ENCODE peak calls at places on chromosomes 11 and 22, in five cellular contexts. One of them, this sample, is unnamed.

GRCh38 chr11:44575288-44575672 is 9.8 kb downstream of the CD82 start:
- DNase-seq in DND-41: peak; percentile 48
- DNase-seq in HCT116: no peak
- DNase-seq in stomach: no peak
- DNase-seq in suprapubic skin: no peak
- DNase-seq in this sample: no peak

GRCh38 chr11:69443138-69443967 is 38.1 kb upstream of the LINC01488 start:
- DNase-seq in DND-41: no peak
- DNase-seq in HCT116: peak; percentile 74
- DNase-seq in stomach: peak; percentile 81
- DNase-seq in suprapubic skin: peak; percentile 94
- DNase-seq in this sample: peak; percentile 94

GRCh38 chr11:23991140-23991539 is 505.7 kb upstream of the LUZP2 start:
- DNase-seq in DND-41: no peak
- DNase-seq in HCT116: no peak
- DNase-seq in stomach: no peak
- DNase-seq in suprapubic skin: no peak
- DNase-seq in this sample: no peak

GRCh38 chr11:118437046-118437735 is 899 bp downstream of the KMT2A start:
- DNase-seq in DND-41: peak; percentile 57
- DNase-seq in HCT116: no peak
- DNase-seq in stomach: no peak
- DNase-seq in suprapubic skin: peak; percentile 79
- DNase-seq in this sample: peak; percentile 68

GRCh38 chr11:44248109-44248508 is 61.8 kb downstream of the ALX4 start:
- DNase-seq in DND-41: no peak
- DNase-seq in HCT116: no peak
- DNase-seq in stomach: no peak
- DNase-seq in suprapubic skin: no peak
- DNase-seq in this sample: no peak

GRCh38 chr11:119774180-119774763 is 45.3 kb upstream of the NECTIN1 start:
- DNase-seq in DND-41: peak; percentile 70
- DNase-seq in HCT116: no peak
- DNase-seq in stomach: no peak
- DNase-seq in suprapubic skin: no peak
- DNase-seq in this sample: peak; percentile 36

GRCh38 chr11:12893787-12894672 is 115.1 kb upstream of the RASSF10 start:
- DNase-seq in DND-41: peak; percentile 60
- DNase-seq in HCT116: peak; percentile 15
- DNase-seq in stomach: peak; percentile 69
- DNase-seq in suprapubic skin: peak; percentile 78
- DNase-seq in this sample: peak; percentile 71

GRCh38 chr11:66478823-66479740 is 1.2 kb upstream of the DPP3 start:
- DNase-seq in DND-41: peak; percentile 38
- DNase-seq in HCT116: peak; percentile 27
- DNase-seq in stomach: peak; percentile 50
- DNase-seq in suprapubic skin: no peak
- DNase-seq in this sample: peak; percentile 81

GRCh38 chr11:107591446-107592236 is 694 bp downstream of the ELMOD1 start:
- DNase-seq in DND-41: no peak
- DNase-seq in HCT116: no peak
- DNase-seq in stomach: no peak
- DNase-seq in suprapubic skin: peak; percentile 57
- DNase-seq in this sample: no peak

GRCh38 chr11:75240381-75241035 is at the start of gene TPBGL:
- DNase-seq in DND-41: no peak
- DNase-seq in HCT116: no peak
- DNase-seq in stomach: peak; percentile 23
- DNase-seq in suprapubic skin: no peak
- DNase-seq in this sample: peak; percentile 66

GRCh38 chr11:63919267-63920125 is 2.5 kb upstream of the RCOR2 start:
- DNase-seq in DND-41: no peak
- DNase-seq in HCT116: no peak
- DNase-seq in stomach: peak; percentile 51
- DNase-seq in suprapubic skin: no peak
- DNase-seq in this sample: no peak

GRCh38 chr11:79414644-79415317 is 26.0 kb downstream of the TENM4 start:
- DNase-seq in DND-41: no peak
- DNase-seq in HCT116: no peak
- DNase-seq in stomach: no peak
- DNase-seq in suprapubic skin: no peak
- DNase-seq in this sample: no peak

GRCh38 chr11:115297330-115297729 is 206.9 kb downstream of the CADM1 start:
- DNase-seq in DND-41: no peak
- DNase-seq in HCT116: no peak
- DNase-seq in stomach: no peak
- DNase-seq in suprapubic skin: no peak
- DNase-seq in this sample: no peak

GRCh38 chr11:75273989-75274391 is 33.4 kb downstream of the TPBGL start:
- DNase-seq in DND-41: no peak
- DNase-seq in HCT116: no peak
- DNase-seq in stomach: peak; percentile 22
- DNase-seq in suprapubic skin: peak; percentile 56
- DNase-seq in this sample: peak; percentile 50

GRCh38 chr11:86482684-86483083 is 108.0 kb downstream of the CCDC81 start:
- DNase-seq in DND-41: no peak
- DNase-seq in HCT116: no peak
- DNase-seq in stomach: no peak
- DNase-seq in suprapubic skin: no peak
- DNase-seq in this sample: no peak

GRCh38 chr11:73287400-73288101 is 15.4 kb downstream of the P2RY6 start:
- DNase-seq in DND-41: no peak
- DNase-seq in HCT116: no peak
- DNase-seq in stomach: no peak
- DNase-seq in suprapubic skin: no peak
- DNase-seq in this sample: no peak

GRCh38 chr22:18088825-18089568 is 11.2 kb downstream of the PEX26 start:
- DNase-seq in DND-41: no peak
- DNase-seq in HCT116: no peak
- DNase-seq in stomach: no peak
- DNase-seq in suprapubic skin: no peak
- DNase-seq in this sample: no peak

GRCh38 chr22:44080936-44081853 is 57.1 kb downstream of the PARVB start:
- DNase-seq in DND-41: peak; percentile 76
- DNase-seq in HCT116: peak; percentile 29
- DNase-seq in stomach: peak; percentile 79
- DNase-seq in suprapubic skin: no peak
- DNase-seq in this sample: peak; percentile 80

GRCh38 chr11:27524155-27524554 is 17.6 kb upstream of the LIN7C start:
- DNase-seq in DND-41: no peak
- DNase-seq in HCT116: peak; percentile 35
- DNase-seq in stomach: no peak
- DNase-seq in suprapubic skin: no peak
- DNase-seq in this sample: no peak

GRCh38 chr11:27839226-27839913 is 139.1 kb upstream of the BDNF start:
- DNase-seq in DND-41: no peak
- DNase-seq in HCT116: no peak
- DNase-seq in stomach: no peak
- DNase-seq in suprapubic skin: no peak
- DNase-seq in this sample: no peak

GRCh38 chr11:79845002-79845709 is 404.3 kb upstream of the TENM4 start:
- DNase-seq in DND-41: no peak
- DNase-seq in HCT116: no peak
- DNase-seq in stomach: no peak
- DNase-seq in suprapubic skin: no peak
- DNase-seq in this sample: no peak

GRCh38 chr11:88035271-88035670 is 140.0 kb downstream of the RAB38 start:
- DNase-seq in DND-41: no peak
- DNase-seq in HCT116: no peak
- DNase-seq in stomach: no peak
- DNase-seq in suprapubic skin: no peak
- DNase-seq in this sample: no peak

GRCh38 chr22:40982482-40983385 is 31.6 kb downstream of the RBX1 start:
- DNase-seq in DND-41: no peak
- DNase-seq in HCT116: no peak
- DNase-seq in stomach: no peak
- DNase-seq in suprapubic skin: no peak
- DNase-seq in this sample: no peak

GRCh38 chr11:119340335-119341221 is at the start of gene C1QTNF5:
- DNase-seq in DND-41: no peak
- DNase-seq in HCT116: no peak
- DNase-seq in stomach: peak; percentile 88
- DNase-seq in suprapubic skin: peak; percentile 93
- DNase-seq in this sample: peak; percentile 88

GRCh38 chr22:24096401-24097115 is 84.7 kb upstream of the SUSD2 start:
- DNase-seq in DND-41: no peak
- DNase-seq in HCT116: no peak
- DNase-seq in stomach: no peak
- DNase-seq in suprapubic skin: peak; percentile 47
- DNase-seq in this sample: peak; percentile 56
- H3K36me3 ChIP-seq in DND-41: peaks cover 89% of the 10 kb centered on the region
- H3K36me3 ChIP-seq in HCT116: peaks cover 15% of the 10 kb centered on the region
- H3K36me3 ChIP-seq in stomach: peaks cover 94% of the 10 kb centered on the region
- H3K36me3 ChIP-seq in suprapubic skin: peaks cover 79% of the 10 kb centered on the region
- H3K36me3 ChIP-seq in this sample: peaks cover 60% of the 10 kb centered on the region

GRCh38 chr11:34624069-34624468 is 3.2 kb downstream of the EHF start:
- DNase-seq in DND-41: no peak
- DNase-seq in HCT116: no peak
- DNase-seq in stomach: peak; percentile 76
- DNase-seq in suprapubic skin: no peak
- DNase-seq in this sample: peak; percentile 79
- H3K4me3 ChIP-seq in DND-41: no peak overlapping the region
- H3K4me3 ChIP-seq in HCT116: peak overlapping the region; percentile 57
- H3K4me3 ChIP-seq in stomach: peak overlapping the region; percentile 42
- H3K4me3 ChIP-seq in suprapubic skin: peak overlapping the region; percentile 37
- H3K4me3 ChIP-seq in this sample: peak overlapping the region; percentile 41

GRCh38 chr11:45858751-45859398 is 11.6 kb downstream of the CRY2 start:
- DNase-seq in DND-41: no peak
- DNase-seq in HCT116: no peak
- DNase-seq in stomach: no peak
- DNase-seq in suprapubic skin: no peak
- DNase-seq in this sample: no peak
- H3K36me3 ChIP-seq in DND-41: peaks cover 76% of the 10 kb centered on the region
- H3K36me3 ChIP-seq in HCT116: peaks cover 20% of the 10 kb centered on the region
- H3K36me3 ChIP-seq in stomach: peaks cover 78% of the 10 kb centered on the region
- H3K36me3 ChIP-seq in suprapubic skin: peaks cover 50% of the 10 kb centered on the region
- H3K36me3 ChIP-seq in this sample: peaks cover 68% of the 10 kb centered on the region

GRCh38 chr11:96313163-96313562 is 29.8 kb downstream of the MAML2 start:
- DNase-seq in DND-41: no peak
- DNase-seq in HCT116: no peak
- DNase-seq in stomach: no peak
- DNase-seq in suprapubic skin: no peak
- DNase-seq in this sample: no peak

GRCh38 chr11:96317576-96317975 is 25.4 kb downstream of the MAML2 start:
- DNase-seq in DND-41: no peak
- DNase-seq in HCT116: no peak
- DNase-seq in stomach: no peak
- DNase-seq in suprapubic skin: no peak
- DNase-seq in this sample: no peak

GRCh38 chr11:96315476-96315875 is 27.5 kb downstream of the MAML2 start:
- DNase-seq in DND-41: no peak
- DNase-seq in HCT116: no peak
- DNase-seq in stomach: no peak
- DNase-seq in suprapubic skin: no peak
- DNase-seq in this sample: no peak

GRCh38 chr11:96316869-96317268 is 26.1 kb downstream of the MAML2 start:
- DNase-seq in DND-41: no peak
- DNase-seq in HCT116: no peak
- DNase-seq in stomach: no peak
- DNase-seq in suprapubic skin: no peak
- DNase-seq in this sample: no peak

DNA sequence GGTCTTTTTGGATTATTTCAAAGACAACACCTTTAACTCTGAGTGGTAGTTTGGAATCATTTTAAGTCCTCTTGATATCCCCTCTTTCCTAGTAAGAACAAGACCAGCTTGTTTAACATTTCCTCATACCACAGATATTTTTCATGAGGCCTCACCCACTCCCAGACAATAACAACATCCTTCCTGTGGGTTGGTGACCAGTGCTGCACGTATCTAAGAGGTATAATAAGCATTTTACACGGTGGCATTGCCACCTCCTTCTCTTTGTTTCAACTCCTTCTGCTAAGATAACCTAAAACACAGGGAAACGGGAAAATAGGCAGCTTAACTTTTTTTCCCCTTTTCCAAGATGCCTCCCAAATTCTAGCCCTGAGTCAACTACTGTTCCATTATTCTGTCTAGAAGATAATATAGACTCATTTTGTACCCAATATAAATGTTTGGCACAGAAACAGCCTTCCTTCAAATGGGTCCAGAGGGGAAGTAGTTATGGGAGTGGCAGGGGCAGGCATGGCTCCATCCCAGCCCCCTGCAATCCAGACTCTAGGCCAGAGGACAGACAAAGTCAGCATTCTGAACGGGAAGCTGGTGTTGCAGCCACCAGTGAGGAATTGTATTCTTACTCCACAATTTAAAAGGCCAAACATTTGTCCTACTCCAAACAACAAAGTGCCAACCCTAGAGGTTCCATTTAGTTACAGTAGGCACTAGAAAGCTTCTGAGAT is 28.5 kb downstream of the MAML2 start:
- DNase-seq in DND-41: no peak
- DNase-seq in HCT116: peak; percentile 48
- DNase-seq in stomach: no peak
- DNase-seq in suprapubic skin: no peak
- DNase-seq in this sample: no peak
- H3K4me3 ChIP-seq in DND-41: no peak overlapping the region
- H3K4me3 ChIP-seq in HCT116: peak overlapping the region; percentile 32
- H3K4me3 ChIP-seq in stomach: no peak overlapping the region
- H3K4me3 ChIP-seq in suprapubic skin: no peak overlapping the region
- H3K4me3 ChIP-seq in this sample: no peak overlapping the region

GRCh38 chr22:31093956-31094622 is 13.0 kb downstream of the SMTN start:
- DNase-seq in DND-41: no peak
- DNase-seq in HCT116: no peak
- DNase-seq in stomach: peak; percentile 51
- DNase-seq in suprapubic skin: no peak
- DNase-seq in this sample: no peak

GRCh38 chr22:31091106-31091975 is 10.2 kb downstream of the SMTN start:
- DNase-seq in DND-41: no peak
- DNase-seq in HCT116: no peak
- DNase-seq in stomach: no peak
- DNase-seq in suprapubic skin: no peak
- DNase-seq in this sample: no peak

GRCh38 chr22:31093090-31093850 is 12.2 kb downstream of the SMTN start:
- DNase-seq in DND-41: no peak
- DNase-seq in HCT116: no peak
- DNase-seq in stomach: peak; percentile 77
- DNase-seq in suprapubic skin: no peak
- DNase-seq in this sample: no peak

GRCh38 chr22:31090217-31091085 is 9.3 kb downstream of the SMTN start:
- DNase-seq in DND-41: no peak
- DNase-seq in HCT116: no peak
- DNase-seq in stomach: no peak
- DNase-seq in suprapubic skin: no peak
- DNase-seq in this sample: no peak

GRCh38 chr22:31092161-31092560 is 11.0 kb downstream of the SMTN start:
- DNase-seq in DND-41: no peak
- DNase-seq in HCT116: no peak
- DNase-seq in stomach: no peak
- DNase-seq in suprapubic skin: no peak
- DNase-seq in this sample: no peak
- H3K36me3 ChIP-seq in DND-41: peaks cover 82% of the 10 kb centered on the region
- H3K36me3 ChIP-seq in HCT116: peaks cover 63% of the 10 kb centered on the region
- H3K36me3 ChIP-seq in stomach: peaks cover 99% of the 10 kb centered on the region
- H3K36me3 ChIP-seq in suprapubic skin: peaks cover 94% of the 10 kb centered on the region
- H3K36me3 ChIP-seq in this sample: peaks cover 87% of the 10 kb centered on the region

GRCh38 chr22:16609548-16610261 is 17.1 kb upstream of the CCT8L2 start:
- DNase-seq in DND-41: peak; percentile 36
- DNase-seq in HCT116: no peak
- DNase-seq in stomach: no peak
- DNase-seq in suprapubic skin: no peak
- DNase-seq in this sample: no peak
- H3K4me3 ChIP-seq in DND-41: no peak overlapping the region
- H3K4me3 ChIP-seq in HCT116: no peak overlapping the region
- H3K4me3 ChIP-seq in stomach: peak overlapping the region; percentile 32
- H3K4me3 ChIP-seq in suprapubic skin: peak overlapping the region; percentile 46
- H3K4me3 ChIP-seq in this sample: peak overlapping the region; percentile 21

GRCh38 chr11:1883342-1884122 is 8.2 kb downstream of the PRR33 start:
- DNase-seq in DND-41: no peak
- DNase-seq in HCT116: no peak
- DNase-seq in stomach: no peak
- DNase-seq in suprapubic skin: no peak
- DNase-seq in this sample: peak; percentile 40
- H3K36me3 ChIP-seq in DND-41: no peaks in the 10 kb centered on the region
- H3K36me3 ChIP-seq in HCT116: no peaks in the 10 kb centered on the region
- H3K36me3 ChIP-seq in stomach: peaks cover 50% of the 10 kb centered on the region
- H3K36me3 ChIP-seq in suprapubic skin: peaks cover 51% of the 10 kb centered on the region
- H3K36me3 ChIP-seq in this sample: no peaks in the 10 kb centered on the region